ENCODE peak calls at places on chromosomes 7 and 10, in seven cellular contexts. N is HCT116, Q is Peyer's patch, D is transverse colon, V is heart left ventricle, L is endothelial cell of umbilical vein, T is A549. F is an unnamed sample.

GRCh38 chr7:98286093-98286525 is 4.6 kb downstream of the BRI3 start:
- DNase-seq in D (peak), N (peak), V (peak), L (no peak), Q (peak), T (no peak), F (peak)

GRCh38 chr10:78829570-78829969 is 239.2 kb upstream of the ZMIZ1 start:
- DNase-seq in N (no peak), V (no peak), D (no peak), Q (no peak), T (no peak), L (no peak), F (no peak)

GRCh38 chr10:12501324-12501723 is 152.0 kb downstream of the CAMK1D start:
- DNase-seq in N (no peak), V (no peak), L (no peak), Q (peak), T (no peak), D (no peak), F (no peak)

GRCh38 chr10:96225119-96225518 is 46.2 kb downstream of the BLNK start:
- DNase-seq in D (no peak), V (no peak), L (no peak), Q (no peak), T (no peak), N (no peak), F (no peak)

GRCh38 chr10:48533951-48534720 is 70.7 kb downstream of the ARHGAP22 start:
- DNase-seq in N (no peak), V (no peak), T (no peak), L (no peak), D (no peak), Q (no peak), F (no peak)

GRCh38 chr7:86689363-86689762 is 45.7 kb downstream of the GRM3 start:
- DNase-seq in D (no peak), T (no peak), V (no peak), Q (no peak), L (no peak), N (no peak), F (no peak)

GRCh38 chr7:117777335-117778150 is 95.7 kb downstream of the CTTNBP2 start:
- DNase-seq in N (no peak), V (no peak), D (peak), Q (peak), L (no peak), T (no peak), F (no peak)

GRCh38 chr10:96017227-96017687 is 26.1 kb upstream of the CCNJ start:
- DNase-seq in T (peak), V (no peak), D (peak), N (peak), L (peak), Q (peak), F (peak)

GRCh38 chr7:130941322-130942210 is 207.6 kb upstream of the KLF14 start:
- DNase-seq in N (no peak), T (peak), V (peak), Q (peak), L (peak), D (peak), F (no peak)

GRCh38 chr7:80624763-80625162 is 13.7 kb upstream of the CD36 start:
- DNase-seq in T (no peak), V (no peak), Q (no peak), L (no peak), D (no peak), N (no peak), F (no peak)

GRCh38 chr7:1027285-1028043 is 16.9 kb upstream of the GPR146 start:
- DNase-seq in T (no peak), V (no peak), Q (no peak), D (no peak), L (peak), N (no peak), F (peak)

GRCh38 chr10:62050941-62051433 is 149.5 kb downstream of the ARID5B start:
- DNase-seq in N (peak), V (peak), L (peak), D (peak), Q (peak), T (peak), F (no peak)

GRCh38 chr7:133070562-133070961 is 11.3 kb downstream of the CHCHD3 start:
- DNase-seq in N (no peak), T (no peak), Q (no peak), V (no peak), L (no peak), D (no peak), F (no peak)

GRCh38 chr10:18400201-18400910 is 251.0 kb downstream of the NSUN6 start:
- DNase-seq in T (no peak), L (no peak), V (no peak), D (peak), N (no peak), Q (peak), F (peak)

GRCh38 chr10:73879296-73880173 is 5.2 kb upstream of the CAMK2G start:
- DNase-seq in T (peak), D (peak), Q (peak), L (peak), N (peak), V (peak), F (peak)

GRCh38 chr10:31460242-31460641 is 141.2 kb downstream of the ZEB1 start:
- DNase-seq in D (no peak), T (no peak), N (no peak), L (no peak), Q (no peak), V (no peak), F (no peak)

GRCh38 chr10:21626457-21627161 is 92.6 kb downstream of the MLLT10 start:
- DNase-seq in N (no peak), V (no peak), Q (no peak), T (no peak), L (no peak), D (no peak), F (no peak)

GRCh38 chr10:36188054-36188453 is 546.0 kb upstream of the FZD8 start:
- DNase-seq in T (no peak), V (no peak), L (no peak), D (no peak), Q (no peak), N (no peak), F (no peak)

DNA sequence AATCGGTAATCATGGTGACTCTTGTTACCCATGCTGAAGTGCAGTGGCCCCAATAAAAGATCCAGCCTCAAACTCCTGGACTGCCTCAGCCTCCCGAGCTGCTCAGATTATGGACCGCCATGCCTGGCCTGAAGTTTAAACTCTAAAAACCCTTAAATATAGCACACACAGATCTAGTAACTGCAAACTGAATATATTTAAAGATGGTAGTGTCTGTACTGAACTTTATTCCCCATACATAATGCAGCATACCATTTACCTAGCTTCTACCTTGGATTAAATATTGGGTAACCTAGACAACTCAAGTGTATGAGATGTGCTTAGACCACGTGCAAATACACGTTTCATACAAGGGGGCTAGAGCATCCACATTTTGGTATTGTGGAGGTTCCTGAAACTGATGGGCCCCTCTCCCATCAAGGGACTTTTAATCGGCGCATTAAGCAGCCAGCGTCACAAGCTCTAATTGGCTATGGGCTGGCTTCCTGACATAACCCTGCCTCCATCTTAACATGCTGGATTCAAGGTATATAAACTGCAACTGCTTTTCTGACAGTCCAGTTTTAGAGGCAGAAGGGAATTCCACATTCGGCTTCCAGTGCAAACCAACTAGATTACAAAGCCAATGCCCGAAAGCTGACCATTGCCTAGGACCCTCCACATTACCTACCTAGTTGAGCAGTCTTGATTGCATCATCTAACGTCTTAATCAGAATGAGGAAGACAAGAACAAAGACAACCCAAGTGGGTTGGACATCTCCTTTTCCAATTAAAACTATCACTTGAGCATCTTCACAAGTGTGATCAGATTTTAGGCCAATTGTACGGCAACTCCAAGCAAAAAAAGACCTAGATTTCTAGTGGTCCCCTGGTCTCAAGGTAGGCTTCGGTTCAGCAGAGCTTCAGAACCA is 12.9 kb downstream of the HNRNPA2B1 start:
- DNase-seq in L (no peak), V (no peak), T (no peak), Q (no peak), D (no peak), N (no peak), F (no peak)
- TF ChIP-seq POLR2A in L (peak), V (no peak), T (no peak), Q (no peak), D (peak), N (no peak), F (peak)

GRCh38 chr7:143390098-143390772 is 9.1 kb downstream of the ZYX start:
- DNase-seq in L (no peak), Q (no peak), V (no peak), D (no peak), T (no peak), N (no peak), F (no peak)
- TF ChIP-seq POLR2A in L (peak), Q (no peak), V (no peak), D (no peak), T (no peak), N (no peak), F (no peak)

DNA sequence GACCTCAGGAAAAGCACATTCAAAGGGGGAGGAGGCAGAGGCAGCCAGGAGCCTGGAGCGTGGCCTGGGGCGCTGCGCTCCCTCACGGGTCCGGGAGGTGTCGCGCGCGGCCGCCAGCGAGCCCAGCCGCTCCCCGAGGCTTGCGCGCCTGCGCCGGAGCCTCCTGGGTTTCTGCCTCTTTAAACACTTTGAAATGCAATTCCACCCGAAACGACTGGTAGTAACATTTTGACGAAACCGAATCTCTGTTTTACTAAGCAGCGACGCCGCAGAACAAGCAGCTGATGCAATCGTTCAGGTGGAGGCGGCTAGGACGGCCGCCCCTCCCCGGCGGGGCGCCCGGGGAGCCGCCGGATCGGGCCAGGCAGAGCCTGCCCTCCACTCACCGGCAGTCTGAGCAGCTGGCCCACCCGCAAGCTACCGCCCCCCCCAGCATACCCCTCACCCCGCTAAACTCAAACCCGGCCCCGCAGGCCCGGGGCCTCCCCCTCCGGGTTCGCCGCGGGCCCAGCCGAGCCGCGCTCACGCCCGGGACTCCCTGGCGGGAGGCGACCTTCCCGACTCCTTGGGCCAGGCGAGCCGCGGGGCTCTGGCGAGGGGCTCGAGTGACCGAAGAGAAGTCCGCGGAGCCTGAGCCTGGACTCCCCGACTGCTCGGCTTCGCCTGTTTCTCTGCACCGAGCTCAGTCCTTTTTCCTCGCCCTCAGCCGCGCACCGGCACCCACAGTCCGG is 3.3 kb downstream of the MKX start:
- DNase-seq in T (peak), L (peak), D (peak), Q (peak), V (peak), N (peak), F (peak)
- TF ChIP-seq POLR2A in T (no peak), L (no peak), D (no peak), Q (no peak), V (no peak), N (no peak), F (no peak)

GRCh38 chr7:142753366-142753765 is 4.1 kb downstream of the PRSS1 start:
- DNase-seq in T (no peak), L (no peak), Q (no peak), N (no peak), V (no peak), D (no peak), F (no peak)

GRCh38 chr7:142749218-142749993 is at the start of gene PRSS1:
- DNase-seq in D (no peak), T (no peak), N (no peak), V (no peak), Q (no peak), L (no peak), F (no peak)

GRCh38 chr7:142754681-142755575 is 5.7 kb downstream of the PRSS1 start:
- DNase-seq in L (peak), V (no peak), N (no peak), Q (no peak), T (no peak), D (no peak), F (no peak)

GRCh38 chr7:142750321-142750938 is 1.2 kb downstream of the PRSS1 start:
- DNase-seq in T (no peak), D (no peak), N (no peak), V (no peak), Q (no peak), L (no peak), F (no peak)

GRCh38 chr7:142752376-142753225 is 3.3 kb downstream of the PRSS1 start:
- DNase-seq in T (no peak), Q (no peak), N (no peak), D (no peak), V (no peak), L (no peak), F (no peak)
- TF ChIP-seq POLR2A in T (no peak), Q (no peak), N (no peak), D (no peak), V (no peak), L (no peak), F (no peak)

GRCh38 chr7:20217193-20217948 is at the start of gene MACC1:
- DNase-seq in V (peak), D (peak), N (peak), L (no peak), T (no peak), Q (peak), F (peak)
- TF ChIP-seq POLR2A in V (no peak), D (peak), N (no peak), L (no peak), T (no peak), Q (no peak), F (peak)

DNA sequence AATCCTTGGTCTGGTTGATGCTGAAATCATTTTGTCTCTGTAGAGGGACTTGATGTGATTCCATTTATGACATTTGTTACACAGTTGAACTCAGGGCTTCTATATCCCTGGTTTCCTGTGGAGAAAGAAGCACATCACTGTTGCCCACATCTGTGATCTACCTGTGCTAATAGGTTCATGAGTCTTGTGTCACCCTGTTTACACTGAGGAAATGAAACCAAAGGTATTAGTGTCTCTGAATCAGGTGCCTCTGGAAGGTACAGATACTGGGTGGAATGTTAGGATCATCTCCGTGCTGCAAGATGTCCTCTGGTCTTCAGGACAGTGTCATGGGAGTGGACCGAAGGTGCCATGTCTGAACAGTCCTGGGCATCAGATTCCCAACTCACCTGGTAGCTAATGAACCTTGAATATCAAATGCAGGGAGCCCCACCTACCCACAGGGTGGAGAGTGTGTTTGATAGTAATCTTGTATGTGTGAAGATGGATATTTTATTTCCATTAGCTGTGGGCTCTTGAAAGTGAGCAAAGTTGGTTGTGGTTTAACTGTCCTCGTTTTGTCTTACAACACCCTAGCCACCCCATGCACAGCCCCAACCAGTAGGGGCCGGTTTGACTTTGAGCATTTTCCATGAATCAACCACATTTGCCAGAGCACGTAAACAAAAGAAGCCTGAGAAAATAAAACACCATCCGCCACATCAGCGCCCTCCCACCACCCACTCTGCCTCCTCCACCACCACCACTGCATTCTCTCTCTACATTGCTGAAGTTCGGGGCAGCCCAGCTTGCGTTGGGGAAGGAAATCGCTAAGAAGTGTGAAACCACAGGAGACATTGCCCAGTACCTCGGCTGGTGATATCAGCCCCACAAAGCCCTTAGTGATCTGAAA is 40.7 kb downstream of the TARP start:
- DNase-seq in D (peak), V (peak), Q (peak), N (no peak), L (no peak), T (no peak), F (no peak)
- TF ChIP-seq POLR2A in D (no peak), V (no peak), Q (no peak), N (no peak), L (no peak), T (no peak), F (no peak)

DNA sequence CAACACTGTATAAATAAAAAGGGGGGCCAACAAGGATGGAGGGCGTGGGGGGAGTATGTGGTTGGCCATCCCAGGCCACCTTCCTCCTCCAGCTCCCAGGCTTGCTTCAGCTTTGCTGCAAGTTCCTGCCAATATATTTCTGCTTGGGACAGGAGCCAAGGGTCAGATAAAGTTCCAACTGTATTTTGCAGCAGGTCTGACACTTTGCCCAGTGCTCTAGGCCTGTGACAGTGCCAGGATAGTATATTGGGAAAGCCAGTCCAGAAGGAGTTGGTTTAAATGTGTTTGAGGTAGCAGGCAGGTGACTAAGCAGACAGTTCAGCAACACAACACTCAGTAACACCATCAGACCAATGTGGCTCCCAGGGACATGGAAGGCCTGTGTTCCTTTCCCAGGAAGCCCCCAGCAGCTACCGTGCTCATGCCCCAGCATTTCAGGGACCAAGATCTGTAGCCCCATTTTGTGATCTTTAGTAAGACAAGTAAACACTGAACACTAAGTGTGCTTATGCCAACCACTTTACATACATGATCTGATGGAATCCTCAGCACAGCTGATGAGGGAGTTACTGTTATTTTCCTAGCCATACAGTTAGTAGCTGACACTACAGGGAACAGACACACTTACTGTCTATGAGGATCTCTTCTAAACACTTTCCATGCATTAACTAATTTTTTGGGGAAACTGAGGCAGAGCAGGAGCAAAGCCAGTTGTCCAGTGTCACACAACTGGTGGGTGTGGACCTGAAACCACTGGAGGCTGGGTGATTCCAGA is 38.9 kb downstream of the DNAJB12 start:
- DNase-seq in L (peak), V (peak), Q (no peak), N (no peak), T (no peak), D (peak), F (peak)
- TF ChIP-seq POLR2A in L (no peak), V (no peak), Q (no peak), N (peak), T (no peak), D (peak), F (no peak)

GRCh38 chr7:100884741-100885439 is 4.6 kb downstream of the UFSP1 start:
- DNase-seq in T (no peak), D (no peak), N (no peak), L (no peak), V (no peak), Q (peak), F (no peak)
- TF ChIP-seq POLR2A in T (no peak), D (no peak), N (no peak), L (no peak), V (no peak), Q (no peak), F (no peak)